ENCODE peak calls at places on chromosome 7, in nine cellular contexts. W, G, B, U, P, S, Z, A and H are unnamed samples.

GRCh38 chr7:496528-497295 is 22.9 kb downstream of the PDGFA start:
- DNase-seq in W (no peak), G (no peak), B (no peak), U (no peak), P (no peak), S (peak), Z (no peak), A (no peak), H (peak)

GRCh38 chr7:22094413-22095304 is 149.0 kb upstream of the CDCA7L start:
- DNase-seq in W (no peak), G (no peak), B (no peak), U (peak), P (no peak), S (no peak), Z (no peak), A (no peak), H (peak)

GRCh38 chr7:298375-298702 is 8.4 kb downstream of the FOXL3 start:
- DNase-seq in W (no peak), G (no peak), B (no peak), U (no peak), P (no peak), S (peak), Z (no peak), A (peak), H (no peak)

GRCh38 chr7:11428877-11429617 is 403.0 kb downstream of the THSD7A start:
- DNase-seq in W (no peak), G (no peak), B (no peak), U (no peak), P (no peak), S (no peak), Z (no peak), A (no peak), H (peak)

GRCh38 chr7:158761945-158762344 is 57.3 kb upstream of the NCAPG2 start:
- DNase-seq in W (no peak), G (no peak), B (no peak), U (no peak), P (no peak), S (no peak), Z (no peak), A (no peak), H (no peak)

GRCh38 chr7:151804756-151805503 is 72.0 kb downstream of the PRKAG2 start:
- DNase-seq in W (no peak), G (no peak), B (no peak), U (no peak), P (no peak), S (peak), Z (no peak), A (no peak), H (no peak)

GRCh38 chr7:122137291-122138077 is 6.6 kb downstream of the AASS start:
- DNase-seq in W (no peak), G (peak), B (no peak), U (no peak), P (no peak), S (no peak), Z (no peak), A (no peak), H (no peak)

GRCh38 chr7:78018541-78019456 is 220.2 kb downstream of the PHTF2 start:
- DNase-seq in W (peak), G (peak), B (no peak), U (no peak), P (peak), S (peak), Z (no peak), A (peak), H (peak)

GRCh38 chr7:104368006-104368405 is 39.6 kb downstream of the LHFPL3 start:
- DNase-seq in W (no peak), G (no peak), B (no peak), U (no peak), P (no peak), S (no peak), Z (no peak), A (no peak), H (no peak)

GRCh38 chr7:44131173-44132009 is 8.0 kb upstream of the POLD2 start:
- DNase-seq in W (peak), G (peak), B (no peak), U (no peak), P (no peak), S (no peak), Z (no peak), A (no peak), H (peak)

GRCh38 chr7:10739401-10739800 is 234.3 kb upstream of the PHF14 start:
- DNase-seq in W (no peak), G (no peak), B (no peak), U (no peak), P (no peak), S (no peak), Z (no peak), A (no peak), H (no peak)

GRCh38 chr7:91242097-91242846 is 22.0 kb upstream of the FZD1 start:
- DNase-seq in W (no peak), G (peak), B (no peak), U (no peak), P (no peak), S (no peak), Z (no peak), A (no peak), H (no peak)

GRCh38 chr7:130143334-130143732 is 61.9 kb downstream of the TMEM209 start:
- DNase-seq in W (no peak), G (no peak), B (no peak), U (no peak), P (no peak), S (no peak), Z (no peak), A (no peak), H (no peak)

GRCh38 chr7:136911362-136911761 is 42.9 kb downstream of the CHRM2 start:
- DNase-seq in W (no peak), G (no peak), B (no peak), U (no peak), P (no peak), S (no peak), Z (no peak), A (no peak), H (no peak)

GRCh38 chr7:3867847-3868246 is 566.8 kb downstream of the SDK1 start:
- DNase-seq in W (no peak), G (peak), B (no peak), U (no peak), P (no peak), S (no peak), Z (no peak), A (no peak), H (no peak)

GRCh38 chr7:107846324-107846723 is 43.3 kb upstream of the SLC26A3 start:
- DNase-seq in W (no peak), G (no peak), B (no peak), U (no peak), P (no peak), S (no peak), Z (no peak), A (no peak), H (no peak)

GRCh38 chr7:43135129-43135528 is 22.7 kb downstream of the HECW1 start:
- DNase-seq in W (no peak), G (no peak), B (no peak), U (no peak), P (no peak), S (no peak), Z (no peak), A (no peak), H (no peak)

GRCh38 chr7:134714791-134715190 is 64.6 kb upstream of the CALD1 start:
- DNase-seq in W (no peak), G (no peak), B (no peak), U (no peak), P (no peak), S (no peak), Z (no peak), A (no peak), H (no peak)

GRCh38 chr7:23216021-23216420 is 30.6 kb upstream of the GPNMB start:
- DNase-seq in W (peak), G (no peak), B (no peak), U (no peak), P (no peak), S (no peak), Z (no peak), A (no peak), H (no peak)

GRCh38 chr7:157355784-157356511 is 19.1 kb downstream of the DNAJB6 start:
- DNase-seq in W (peak), G (peak), B (no peak), U (no peak), P (no peak), S (no peak), Z (no peak), A (no peak), H (no peak)

GRCh38 chr7:8435597-8436243 is 2.3 kb downstream of the NXPH1 start:
- DNase-seq in W (no peak), G (no peak), B (no peak), U (no peak), P (no peak), S (no peak), Z (no peak), A (no peak), H (no peak)

GRCh38 chr7:867001-867405 is 9.4 kb upstream of the GET4 start:
- DNase-seq in W (peak), G (peak), B (no peak), U (no peak), P (no peak), S (peak), Z (no peak), A (peak), H (no peak)

GRCh38 chr7:108441392-108441955 is 14.8 kb downstream of the NRCAM start:
- DNase-seq in W (no peak), G (no peak), B (no peak), U (no peak), P (no peak), S (no peak), Z (no peak), A (no peak), H (no peak)